ENCODE peak calls at places on chromosome 5, in nine cellular contexts. F is hepatic stellate cell; N is ureter; K is HT1080; V is coronary artery; Z is ELR; C is stimulated activated CD4-positive, alpha-beta T cell treated with anti-CD3 and anti-CD28 coated beads, Interleukin-2, amount 100 ng/mL, for 48 hours; S is brain microvascular endothelial cell; M is T-helper 2 cell. T is an unnamed sample.

GRCh38 chr5:147179555-147180147 is 55.2 kb upstream of the STK32A start:
- DNase-seq in V (no peak), Z (no peak), M (no peak), F (no peak), C (no peak), N (no peak), S (no peak), K (no peak), T (no peak)

GRCh38 chr5:130237721-130238120 is 333.5 kb downstream of the CHSY3 start:
- DNase-seq in S (no peak), M (no peak), C (no peak), F (no peak), N (no peak), K (no peak), V (no peak), Z (no peak), T (no peak)

GRCh38 chr5:135502836-135503520 is 32.8 kb downstream of the NEUROG1 start:
- DNase-seq in S (no peak), C (no peak), F (no peak), V (no peak), N (peak), K (no peak), Z (no peak), M (no peak), T (no peak)

GRCh38 chr5:134143431-134143830 is 28.9 kb downstream of the TCF7 start:
- DNase-seq in M (no peak), V (no peak), N (no peak), Z (no peak), S (no peak), K (no peak), C (no peak), F (no peak), T (no peak)

GRCh38 chr5:13566903-13567339 is 377.6 kb downstream of the DNAH5 start:
- DNase-seq in V (no peak), K (peak), C (no peak), M (no peak), F (no peak), N (no peak), Z (peak), S (peak), T (peak)

GRCh38 chr5:141914797-141915196 is 8.9 kb upstream of the DELE1 start:
- DNase-seq in V (no peak), S (no peak), F (no peak), M (no peak), Z (no peak), N (no peak), C (no peak), K (no peak), T (no peak)

GRCh38 chr5:78570646-78571045 is 77.9 kb downstream of the LHFPL2 start:
- DNase-seq in F (no peak), Z (no peak), N (no peak), K (no peak), V (no peak), S (no peak), M (no peak), C (no peak), T (no peak)

GRCh38 chr5:14713476-14714384 is 49.2 kb downstream of the OTULIN start:
- DNase-seq in Z (no peak), K (no peak), N (no peak), V (no peak), M (no peak), C (no peak), S (no peak), F (no peak), T (no peak)

GRCh38 chr5:137498736-137499505 is at the start of gene SPOCK1:
- DNase-seq in K (peak), N (peak), Z (peak), C (peak), V (peak), F (peak), S (peak), M (peak), T (peak)

GRCh38 chr5:167049043-167049663 is 1242.3 kb upstream of the WWC1 start:
- DNase-seq in N (peak), S (peak), V (no peak), C (no peak), F (no peak), K (peak), M (no peak), Z (peak), T (no peak)

GRCh38 chr5:23169660-23170416 is 316.7 kb upstream of the CDH12 start:
- DNase-seq in K (no peak), N (no peak), F (no peak), Z (no peak), V (no peak), C (no peak), S (no peak), M (no peak), T (no peak)

GRCh38 chr5:135047347-135047695 is 13.3 kb upstream of the PITX1 start:
- DNase-seq in M (no peak), Z (no peak), K (no peak), C (no peak), N (no peak), S (no peak), F (no peak), V (no peak), T (no peak)

GRCh38 chr5:136212252-136212721 is 19.3 kb upstream of the SMIM32 start:
- DNase-seq in N (peak), K (peak), M (peak), Z (peak), C (peak), F (peak), S (no peak), V (no peak), T (peak)

GRCh38 chr5:96209829-96210228 is 223.2 kb downstream of the PCSK1 start:
- DNase-seq in M (no peak), C (no peak), N (no peak), F (peak), Z (peak), K (peak), S (peak), V (no peak), T (no peak)

GRCh38 chr5:173204185-173204979 is 30.6 kb downstream of the NKX2-5 start:
- DNase-seq in S (peak), M (no peak), K (peak), V (no peak), C (no peak), F (no peak), N (no peak), Z (peak), T (no peak)

GRCh38 chr5:73433272-73433981 is 15.2 kb downstream of the FOXD1 start:
- DNase-seq in V (no peak), M (no peak), C (no peak), K (no peak), S (no peak), N (no peak), Z (no peak), F (no peak), T (no peak)

GRCh38 chr5:51201024-51201423 is 182.2 kb upstream of the ISL1 start:
- DNase-seq in V (no peak), C (no peak), M (no peak), S (no peak), Z (no peak), K (no peak), F (no peak), N (no peak), T (no peak)

GRCh38 chr5:132821791-132822190 is 8.7 kb downstream of the SHROOM1 start:
- DNase-seq in M (no peak), Z (peak), V (no peak), C (no peak), N (no peak), F (no peak), K (peak), S (no peak), T (no peak)

GRCh38 chr5:98768160-98769005 is 5.1 kb upstream of the RGMB start:
- DNase-seq in F (peak), N (peak), M (no peak), C (peak), S (peak), Z (peak), V (no peak), K (peak), T (no peak)